ENCODE peak calls at places on chromosome 21, in seven cellular contexts. R is kidney tubule cell; F is CD4-positive, alpha-beta T cell; U is GM04504; O is adipocyte; I is amniotic epithelial cell; S is cardiac fibroblast. G is an unnamed sample.
A peak's percentile ranks its signal among the peaks of the same experiment; 100 is the strongest.

GRCh38 chr21:37184784-37185593 is 82.1 kb downstream of the VPS26C start:
- DNase-seq in R (no peak), F (no peak), U (no peak), O (no peak), I (no peak), S (no peak), G (no peak)

GRCh38 chr21:15199940-15200339 is 135.1 kb upstream of the NRIP1 start:
- DNase-seq in R (no peak), F (no peak), U (no peak), O (no peak), I (no peak), S (no peak), G (no peak)

GRCh38 chr21:28142692-28143091 is 850.0 kb downstream of the LTN1 start:
- DNase-seq in R (peak; percentile 86), F (no peak), U (peak; percentile 51), O (peak; percentile 66), I (peak; percentile 76), S (peak; percentile 85), G (peak; percentile 34)

GRCh38 chr21:31846690-31847089 is 26.1 kb upstream of the HUNK start:
- DNase-seq in R (no peak), F (no peak), U (no peak), O (no peak), I (no peak), S (no peak), G (no peak)

GRCh38 chr21:36783612-36784383 is 84.9 kb downstream of the SIM2 start:
- DNase-seq in R (peak; percentile 94), F (no peak), U (no peak), O (peak; percentile 44), I (peak; percentile 95), S (peak; percentile 70), G (peak; percentile 26)

GRCh38 chr21:44989943-44990780 is 50.3 kb downstream of the SLX9 start:
- DNase-seq in R (no peak), F (no peak), U (no peak), O (no peak), I (peak; percentile 31), S (no peak), G (no peak)

GRCh38 chr21:32007461-32007860 is 134.6 kb downstream of the HUNK start:
- DNase-seq in R (peak; percentile 53), F (no peak), U (peak; percentile 92), O (peak; percentile 43), I (no peak), S (no peak), G (peak; percentile 80)

GRCh38 chr21:39221282-39221996 is 38.2 kb upstream of the PSMG1 start:
- DNase-seq in R (peak; percentile 4), F (no peak), U (no peak), O (no peak), I (no peak), S (no peak), G (no peak)

GRCh38 chr21:44295646-44296045 is 4.2 kb upstream of the PFKL start:
- DNase-seq in R (no peak), F (no peak), U (no peak), O (no peak), I (no peak), S (no peak), G (no peak)

GRCh38 chr21:39022901-39023693 is 160.2 kb downstream of the PSMG1 start:
- DNase-seq in R (peak; percentile 89), F (no peak), U (no peak), O (peak; percentile 18), I (peak; percentile 69), S (peak; percentile 56), G (no peak)

GRCh38 chr21:39142972-39143371 is 40.3 kb downstream of the PSMG1 start:
- DNase-seq in R (no peak), F (no peak), U (no peak), O (no peak), I (no peak), S (no peak), G (no peak)

GRCh38 chr21:41160036-41160435 is 7.9 kb upstream of the BACE2 start:
- DNase-seq in R (peak; percentile 38), F (no peak), U (no peak), O (no peak), I (no peak), S (no peak), G (no peak)

GRCh38 chr21:28771790-28772501 is 220.7 kb downstream of the LTN1 start:
- DNase-seq in R (peak; percentile 89), F (no peak), U (peak; percentile 51), O (peak; percentile 86), I (peak; percentile 97), S (peak; percentile 87), G (peak; percentile 80)

GRCh38 chr21:31383770-31384169 is 39.7 kb upstream of the TIAM1 start:
- DNase-seq in R (no peak), F (no peak), U (no peak), O (no peak), I (no peak), S (no peak), G (no peak)

GRCh38 chr21:26106562-26106961 is 64.0 kb downstream of the APP start:
- DNase-seq in R (no peak), F (no peak), U (no peak), O (no peak), I (no peak), S (peak; percentile 46), G (no peak)

GRCh38 chr21:28871388-28872015 is 121.2 kb downstream of the LTN1 start:
- DNase-seq in R (peak; percentile 45), F (no peak), U (no peak), O (no peak), I (peak; percentile 42), S (no peak), G (no peak)

GRCh38 chr21:32470206-32470605 is 57.7 kb downstream of the EVA1C start:
- DNase-seq in R (no peak), F (no peak), U (no peak), O (no peak), I (no peak), S (no peak), G (no peak)

GRCh38 chr21:45856422-45856821 is 125.1 kb upstream of the COL6A1 start:
- DNase-seq in R (no peak), F (no peak), U (no peak), O (no peak), I (no peak), S (no peak), G (no peak)

GRCh38 chr21:42238185-42238934 is 19.4 kb downstream of the ABCG1 start:
- DNase-seq in R (no peak), F (peak; percentile 58), U (no peak), O (no peak), I (no peak), S (no peak), G (no peak)

G was measured in BJ.